ENCODE peak calls at places on chromosomes 2 and 18, in eight cellular contexts. J is testis; W is A673; F is fibroblast of lung; M is breast epithelium; R is psoas muscle; O is lower lobe of right lung; D is CD8-positive, alpha-beta T cell. B is an unnamed sample.

GRCh38 chr18:79315589-79315988 is 80.1 kb upstream of the NFATC1 start:
- DNase-seq in J (no peak), W (no peak), F (no peak), M (no peak), R (no peak), O (no peak), D (no peak), B (no peak)

GRCh38 chr2:189142893-189143759 is 36.4 kb downstream of the COL5A2 start:
- DNase-seq in J (peak; percentile 57), W (peak; percentile 82), F (peak; percentile 28), M (no peak), R (no peak), O (no peak), D (peak; percentile 4), B (peak; percentile 45)

GRCh38 chr2:226726546-226726945 is 73.1 kb downstream of the IRS1 start:
- DNase-seq in J (no peak), W (no peak), F (peak; percentile 38), M (no peak), R (no peak), O (no peak), D (no peak), B (no peak)

GRCh38 chr2:82340578-82341053 is 2036.1 kb upstream of the LRRTM1 start:
- DNase-seq in J (no peak), W (no peak), F (no peak), M (no peak), R (no peak), O (no peak), D (no peak), B (no peak)

GRCh38 chr18:60554961-60555360 is 182.4 kb upstream of the MC4R start:
- DNase-seq in J (no peak), W (no peak), F (no peak), M (no peak), R (no peak), O (no peak), D (no peak), B (no peak)

GRCh38 chr2:13542642-13543041 is 825.9 kb downstream of the TRIB2 start:
- DNase-seq in J (no peak), W (no peak), F (no peak), M (no peak), R (no peak), O (no peak), D (no peak), B (no peak)

GRCh38 chr2:20578266-20578894 is 72.5 kb downstream of the HS1BP3 start:
- DNase-seq in J (no peak), W (no peak), F (no peak), M (no peak), R (peak; percentile 12), O (peak; percentile 26), D (no peak), B (no peak)

GRCh38 chr2:212737773-212738172 is 199.2 kb upstream of the ERBB4 start:
- DNase-seq in J (no peak), W (no peak), F (peak; percentile 39), M (no peak), R (no peak), O (no peak), D (no peak), B (no peak)

GRCh38 chr2:31541853-31542252 is 38.9 kb downstream of the SRD5A2 start:
- DNase-seq in J (no peak), W (no peak), F (no peak), M (no peak), R (no peak), O (no peak), D (no peak), B (no peak)

GRCh38 chr2:46380038-46380940 is 83.1 kb downstream of the EPAS1 start:
- DNase-seq in J (peak; percentile 11), W (no peak), F (no peak), M (no peak), R (no peak), O (no peak), D (no peak), B (no peak)

GRCh38 chr2:102895386-102895785 is 133.6 kb downstream of the TMEM182 start:
- DNase-seq in J (no peak), W (no peak), F (no peak), M (no peak), R (no peak), O (no peak), D (no peak), B (peak; percentile 7)

GRCh38 chr18:25454270-25454659 is 102.3 kb upstream of the ZNF521 start:
- DNase-seq in J (no peak), W (no peak), F (no peak), M (no peak), R (no peak), O (no peak), D (no peak), B (no peak)

DNA sequence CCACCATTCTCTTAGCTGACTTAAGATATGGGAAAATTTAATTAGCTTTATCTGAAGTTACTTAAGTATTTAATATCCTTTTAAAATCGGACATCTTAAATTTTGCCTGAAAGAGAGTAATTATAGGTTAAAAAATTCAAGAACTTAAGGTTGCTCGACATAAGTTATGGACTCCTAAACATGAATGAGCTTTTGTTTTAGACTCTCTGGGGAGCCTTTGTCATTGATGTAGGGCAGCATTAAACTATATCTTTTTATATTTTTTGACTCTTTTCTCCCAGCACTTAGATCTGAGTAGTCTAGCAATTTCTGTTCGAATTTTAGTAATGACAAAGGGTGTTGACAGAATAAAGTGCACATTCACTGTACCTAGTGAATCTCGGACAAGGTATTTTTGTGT is 4.7 kb downstream of the PHLPP1 start:
- DNase-seq in J (no peak), W (no peak), F (peak; percentile 25), M (no peak), R (no peak), O (no peak), D (no peak), B (no peak)
- H3K27ac ChIP-seq in J (no peak overlapping the region), W (no peak overlapping the region), F (no peak overlapping the region), M (no peak overlapping the region), R (no peak overlapping the region), O (no peak overlapping the region), D (no peak overlapping the region), B (no peak overlapping the region)

GRCh38 chr2:88754585-88755305 is 63.3 kb downstream of the RPIA start:
- DNase-seq in J (no peak), W (no peak), F (no peak), M (no peak), R (no peak), O (no peak), D (no peak), B (no peak)
- H3K27ac ChIP-seq in J (no peak overlapping the region), W (no peak overlapping the region), F (no peak overlapping the region), M (no peak overlapping the region), R (peak overlapping the region; percentile 70), O (no peak overlapping the region), D (peak overlapping the region; percentile 51), B (no peak overlapping the region)

GRCh38 chr2:177235855-177236437 is 23.4 kb downstream of the HNRNPA3 start:
- DNase-seq in J (no peak), W (no peak), F (no peak), M (no peak), R (peak; percentile 32), O (no peak), D (no peak), B (no peak)
- H3K27ac ChIP-seq in J (no peak overlapping the region), W (no peak overlapping the region), F (no peak overlapping the region), M (peak overlapping the region; percentile 8), R (peak overlapping the region; percentile 89), O (no peak overlapping the region), D (no peak overlapping the region), B (no peak overlapping the region)

GRCh38 chr2:230258483-230258882 is 32.9 kb downstream of the SP140 start:
- DNase-seq in J (no peak), W (no peak), F (peak; percentile 1), M (no peak), R (no peak), O (no peak), D (no peak), B (no peak)
- H3K27ac ChIP-seq in J (no peak overlapping the region), W (no peak overlapping the region), F (no peak overlapping the region), M (no peak overlapping the region), R (no peak overlapping the region), O (no peak overlapping the region), D (no peak overlapping the region), B (no peak overlapping the region)

DNA sequence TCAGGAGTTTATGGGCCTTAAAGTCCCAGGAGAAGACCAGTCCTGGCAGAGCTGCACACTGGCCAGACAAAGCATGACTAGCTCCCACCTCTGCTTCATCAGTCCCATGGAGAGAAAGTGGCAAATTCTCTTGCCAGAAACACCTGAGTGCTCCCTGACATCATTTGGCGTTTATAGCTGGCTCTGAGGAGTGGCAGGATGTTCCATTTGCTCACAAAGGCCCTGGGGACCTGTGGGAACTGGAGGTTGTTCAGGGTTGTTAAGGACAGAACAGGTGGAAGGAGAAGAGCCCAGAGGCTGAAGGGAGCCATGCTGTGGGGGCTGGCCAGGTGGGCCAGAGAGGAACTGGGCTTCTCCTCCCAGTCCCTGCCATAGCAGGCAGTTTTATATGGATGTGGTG is 56.1 kb downstream of the RPL37A start:
- DNase-seq in J (no peak), W (no peak), F (no peak), M (peak; percentile 90), R (no peak), O (no peak), D (no peak), B (no peak)
- H3K27ac ChIP-seq in J (no peak overlapping the region), W (peak overlapping the region; percentile 48), F (no peak overlapping the region), M (peak overlapping the region; percentile 90), R (peak overlapping the region; percentile 27), O (no peak overlapping the region), D (no peak overlapping the region), B (no peak overlapping the region)

GRCh38 chr2:18623782-18624181 is 34.4 kb upstream of the NT5C1B start:
- DNase-seq in J (no peak), W (no peak), F (peak; percentile 71), M (no peak), R (no peak), O (no peak), D (no peak), B (no peak)
- H3K27ac ChIP-seq in J (no peak overlapping the region), W (no peak overlapping the region), F (no peak overlapping the region), M (no peak overlapping the region), R (no peak overlapping the region), O (no peak overlapping the region), D (no peak overlapping the region), B (no peak overlapping the region)

GRCh38 chr2:237126519-237126918 is 40.8 kb downstream of the COPS8 start:
- DNase-seq in J (no peak), W (no peak), F (no peak), M (no peak), R (no peak), O (no peak), D (no peak), B (no peak)
- H3K27ac ChIP-seq in J (peak overlapping the region; percentile 67), W (no peak overlapping the region), F (no peak overlapping the region), M (peak overlapping the region; percentile 80), R (peak overlapping the region; percentile 27), O (peak overlapping the region; percentile 36), D (no peak overlapping the region), B (no peak overlapping the region)

DNA sequence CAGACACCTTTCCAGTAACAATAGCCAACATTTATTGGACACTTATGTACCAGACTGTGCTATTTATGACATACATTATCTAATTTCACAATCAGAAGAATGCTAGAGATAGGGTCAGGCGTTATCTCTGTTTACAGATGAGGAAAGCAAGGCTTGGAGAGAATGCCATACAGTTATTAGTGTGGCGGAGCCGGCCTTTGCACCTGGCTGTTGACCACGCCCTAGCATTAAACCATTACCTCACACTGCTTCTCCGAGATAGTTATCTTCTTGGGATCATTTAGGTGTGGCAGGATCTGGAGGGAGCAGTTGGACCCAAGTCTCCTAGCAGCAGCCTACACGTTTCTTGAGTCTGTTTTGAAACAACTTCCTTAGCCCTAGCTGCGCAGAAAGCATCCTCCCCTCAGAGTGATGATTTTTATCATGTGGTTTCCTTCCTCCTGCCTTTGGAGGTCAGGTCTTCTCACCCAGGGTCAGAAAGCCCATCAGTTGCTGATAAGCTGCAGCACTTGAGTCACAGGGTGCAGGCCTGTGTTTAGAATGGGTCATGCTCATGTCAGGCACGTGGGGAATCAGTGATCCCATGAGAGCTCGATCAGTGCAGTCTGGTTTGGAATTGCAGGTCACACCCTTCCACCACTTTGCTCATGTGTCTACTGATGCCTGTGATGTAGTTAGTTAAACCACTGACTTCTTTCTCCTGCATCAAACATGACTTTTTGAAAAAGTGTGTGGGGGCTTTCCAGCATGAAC is 118.2 kb downstream of the SPTBN1 start:
- DNase-seq in J (peak; percentile 35), W (no peak), F (peak; percentile 56), M (no peak), R (peak; percentile 37), O (no peak), D (peak; percentile 47), B (no peak)
- H3K27ac ChIP-seq in J (no peak overlapping the region), W (no peak overlapping the region), F (peak overlapping the region; percentile 86), M (peak overlapping the region; percentile 88), R (peak overlapping the region; percentile 68), O (peak overlapping the region; percentile 75), D (peak overlapping the region; percentile 87), B (no peak overlapping the region)